ENCODE peak calls at places on chromosomes 12 and 14, in four cellular contexts. N is hippocampal formation, E is NCI-H510A, Q is choroid plexus epithelial cell. B is an unnamed sample.

GRCh38 chr14:50242566-50243288 is 11.3 kb upstream of the SOS2 start:
- DNase-seq in N (no peak), E (no peak), Q (no peak), B (no peak)

GRCh38 chr14:34465069-34465859 is 3.2 kb upstream of the SPTSSA start:
- DNase-seq in N (no peak), E (no peak), Q (peak; percentile 58), B (no peak)

GRCh38 chr12:131448254-131448795 is 262.6 kb upstream of the SFSWAP start:
- DNase-seq in N (no peak), E (no peak), Q (no peak), B (no peak)

GRCh38 chr14:72781476-72782181 is 112.3 kb downstream of the DPF3 start:
- DNase-seq in N (no peak), E (no peak), Q (peak; percentile 85), B (no peak)

GRCh38 chr14:50985816-50986396 is 41.6 kb upstream of the PYGL start:
- DNase-seq in N (no peak), E (no peak), Q (no peak), B (no peak)

GRCh38 chr12:81416571-81416970 is 338.7 kb downstream of the ACSS3 start:
- DNase-seq in N (peak; percentile 68), E (no peak), Q (no peak), B (no peak)

GRCh38 chr12:6554168-6554989 is 1.5 kb downstream of the IFFO1 start:
- DNase-seq in N (peak; percentile 62), E (peak; percentile 14), Q (peak; percentile 83), B (peak; percentile 91)

GRCh38 chr12:72318341-72318740 is 46.2 kb downstream of the TRHDE start:
- DNase-seq in N (no peak), E (no peak), Q (no peak), B (no peak)

GRCh38 chr14:49970474-49971147 is 77.7 kb downstream of the ARF6 start:
- DNase-seq in N (no peak), E (no peak), Q (peak; percentile 87), B (peak; percentile 48)

GRCh38 chr14:92507174-92507768 is 6.3 kb upstream of the RIN3 start:
- DNase-seq in N (no peak), E (peak; percentile 88), Q (no peak), B (peak; percentile 44)

GRCh38 chr12:107457536-107457935 is 228.1 kb upstream of the PWP1 start:
- DNase-seq in N (no peak), E (no peak), Q (no peak), B (no peak)

GRCh38 chr12:132150780-132151144 is 6.5 kb downstream of the NOC4L start:
- DNase-seq in N (no peak), E (no peak), Q (no peak), B (no peak)

GRCh38 chr14:38329236-38329635 is 73.3 kb upstream of the CLEC14A start:
- DNase-seq in N (no peak), E (no peak), Q (no peak), B (no peak)

GRCh38 chr12:108491256-108491655 is 23.8 kb upstream of the FICD start:
- DNase-seq in N (no peak), E (no peak), Q (no peak), B (no peak)

GRCh38 chr14:68124885-68125731 is 305.5 kb downstream of the RAD51B start:
- DNase-seq in N (no peak), E (no peak), Q (peak; percentile 70), B (no peak)

GRCh38 chr12:70383484-70383883 is 17.4 kb downstream of the KCNMB4 start:
- DNase-seq in N (no peak), E (no peak), Q (peak; percentile 26), B (no peak)

GRCh38 chr12:40298341-40298740 is 73.5 kb downstream of the LRRK2 start:
- DNase-seq in N (no peak), E (no peak), Q (no peak), B (no peak)

GRCh38 chr12:52964556-52965336 is 15.8 kb downstream of the KRT18 start:
- DNase-seq in N (no peak), E (no peak), Q (no peak), B (no peak)

GRCh38 chr12:116508145-116509121 is 50.7 kb upstream of the MAP1LC3B2 start:
- DNase-seq in N (no peak), E (no peak), Q (no peak), B (no peak)

GRCh38 chr12:113392988-113393579 is 10.6 kb downstream of the SDS start:
- DNase-seq in N (no peak), E (no peak), Q (peak; percentile 45), B (no peak)

GRCh38 chr12:125092108-125092871 is 27.1 kb downstream of the AACS start:
- DNase-seq in N (no peak), E (no peak), Q (peak; percentile 72), B (no peak)

GRCh38 chr14:29227631-29228030 is 461.0 kb downstream of the FOXG1 start:
- DNase-seq in N (no peak), E (no peak), Q (peak; percentile 68), B (no peak)

GRCh38 chr12:133156125-133156690 is 25.1 kb upstream of the ZNF268 start:
- DNase-seq in N (no peak), E (no peak), Q (peak; percentile 6), B (no peak)

GRCh38 chr14:74362361-74362915 is 14.2 kb downstream of the VRTN start:
- DNase-seq in N (peak; percentile 19), E (peak; percentile 14), Q (peak; percentile 86), B (peak; percentile 60)

GRCh38 chr12:55996201-55996714 is 818 bp upstream of the SUOX start:
- DNase-seq in N (peak; percentile 71), E (no peak), Q (peak; percentile 82), B (peak; percentile 74)

GRCh38 chr12:122137681-122138080 is 36.3 kb downstream of the IL31 start:
- DNase-seq in N (no peak), E (peak; percentile 83), Q (no peak), B (no peak)

GRCh38 chr14:21525995-21526671 is at the start of gene SALL2:
- DNase-seq in N (peak; percentile 82), E (peak; percentile 92), Q (peak; percentile 79), B (peak; percentile 66)

GRCh38 chr12:13465641-13466040 is 269.1 kb downstream of the EMP1 start:
- DNase-seq in N (no peak), E (no peak), Q (no peak), B (no peak)

GRCh38 chr12:112800183-112800582 is 8.6 kb downstream of the RPH3A start:
- DNase-seq in N (no peak), E (no peak), Q (no peak), B (no peak)

GRCh38 chr12:102454808-102455760 is 25.3 kb downstream of the IGF1 start:
- DNase-seq in N (no peak), E (no peak), Q (peak; percentile 2), B (no peak)

GRCh38 chr12:130137141-130138018 is 24.9 kb upstream of the FZD10 start:
- DNase-seq in N (no peak), E (peak; percentile 74), Q (no peak), B (no peak)

GRCh38 chr12:30794591-30795409 is 40.0 kb upstream of the CAPRIN2 start:
- DNase-seq in N (no peak), E (no peak), Q (peak; percentile 91), B (no peak)

GRCh38 chr12:619346-619745 is 43.9 kb downstream of the NINJ2 start:
- DNase-seq in N (no peak), E (no peak), Q (no peak), B (no peak)

GRCh38 chr12:112096667-112097066 is 11.9 kb downstream of the NAA25 start:
- DNase-seq in N (no peak), E (no peak), Q (peak; percentile 63), B (no peak)

GRCh38 chr12:11965258-11965910 is 105.4 kb upstream of the BCL2L14 start:
- DNase-seq in N (no peak), E (no peak), Q (no peak), B (no peak)

GRCh38 chr12:47828967-47829482 is 9.3 kb upstream of the HDAC7 start:
- DNase-seq in N (no peak), E (no peak), Q (peak; percentile 60), B (no peak)

GRCh38 chr12:39972119-39972518 is 133.8 kb downstream of the SLC2A13 start:
- DNase-seq in N (no peak), E (no peak), Q (peak; percentile 21), B (no peak)

GRCh38 chr12:120631097-120631496 is 9.3 kb upstream of the CABP1 start:
- DNase-seq in N (no peak), E (no peak), Q (no peak), B (no peak)

GRCh38 chr12:46919666-46920065 is 93.9 kb upstream of the SLC38A4 start:
- DNase-seq in N (no peak), E (no peak), Q (peak; percentile 14), B (no peak)

B was measured in OCI-LY7.